ENCODE peak calls at places on chromosomes 4 and X, in seven cellular contexts. S is NCI-H1436, G is heart left ventricle, L is SW 1271, N is NCI-H1417, Z is HEK293T, A is GM19239. B is an unnamed sample.
A peak's percentile ranks its signal among the peaks of the same experiment; 100 is the strongest.

GRCh38 chr4:87108142-87108546 is 112.3 kb downstream of the KLHL8 start:
- DNase-seq in N (no peak), L (peak; percentile 73), S (no peak), Z (no peak), G (peak; percentile 59), A (no peak), B (no peak)

GRCh38 chr4:124070688-124071484 is 641.6 kb downstream of the ANKRD50 start:
- DNase-seq in S (no peak), N (no peak), A (no peak), L (no peak), G (no peak), Z (no peak), B (no peak)

GRCh38 chr4:8021796-8022195 is 82.1 kb upstream of the AFAP1 start:
- DNase-seq in N (no peak), A (no peak), G (no peak), Z (no peak), L (no peak), S (no peak), B (no peak)

GRCh38 chrX:3271485-3272186 is 74.8 kb downstream of the MXRA5 start:
- DNase-seq in A (no peak), S (no peak), G (no peak), Z (no peak), L (peak; percentile 57), N (no peak), B (peak; percentile 82)

GRCh38 chrX:9475984-9476383 is 11.1 kb downstream of the TBL1X start:
- DNase-seq in L (no peak), Z (no peak), S (no peak), G (no peak), A (no peak), N (no peak), B (no peak)

GRCh38 chr4:69039071-69039470 is 57.2 kb upstream of the UGT2B7 start:
- DNase-seq in N (no peak), Z (no peak), A (no peak), S (no peak), L (no peak), G (no peak), B (no peak)

GRCh38 chr4:53908661-53909078 is 155.7 kb downstream of the CHIC2 start:
- DNase-seq in L (peak; percentile 85), A (peak; percentile 6), G (no peak), N (peak; percentile 78), Z (peak; percentile 63), S (peak; percentile 36), B (peak; percentile 94)

GRCh38 chrX:2351321-2351720 is 149.5 kb downstream of the DHRSX start:
- DNase-seq in S (no peak), L (no peak), N (no peak), G (no peak), A (no peak), Z (no peak), B (peak; percentile 71)

GRCh38 chr4:84176061-84176460 is 323.0 kb downstream of the NKX6-1 start:
- DNase-seq in Z (no peak), G (no peak), L (no peak), S (no peak), N (peak; percentile 67), A (no peak), B (no peak)

GRCh38 chr4:14667624-14668295 is 334.5 kb upstream of the CPEB2 start:
- DNase-seq in A (no peak), S (no peak), Z (no peak), G (no peak), L (no peak), N (peak; percentile 8), B (no peak)

GRCh38 chr4:102578819-102579218 is 77.7 kb downstream of the NFKB1 start:
- DNase-seq in G (no peak), Z (no peak), L (no peak), A (no peak), S (no peak), N (peak; percentile 2), B (no peak)

GRCh38 chrX:45669715-45670360 is 469.2 kb upstream of the DIPK2B start:
- DNase-seq in A (no peak), S (no peak), N (no peak), Z (no peak), L (no peak), G (no peak), B (no peak)

GRCh38 chr4:76212851-76213414 is 691 bp downstream of the SCARB2 start:
- DNase-seq in N (peak; percentile 74), L (no peak), G (no peak), S (no peak), Z (no peak), A (no peak), B (no peak)

GRCh38 chr4:85905761-85906160 is 430.8 kb downstream of the ARHGAP24 start:
- DNase-seq in G (no peak), N (peak; percentile 88), Z (no peak), L (no peak), S (peak; percentile 31), A (no peak), B (no peak)

GRCh38 chr4:122384245-122384644 is 5.4 kb downstream of the ADAD1 start:
- DNase-seq in A (no peak), S (no peak), Z (no peak), G (no peak), L (no peak), N (no peak), B (no peak)

GRCh38 chrX:130669233-130669632 is 233.8 kb downstream of the ENOX2 start:
- DNase-seq in S (no peak), N (no peak), A (no peak), Z (no peak), G (no peak), L (no peak), B (no peak)

GRCh38 chr4:7424553-7425111 is 10.1 kb downstream of the PSAPL1 start:
- DNase-seq in S (no peak), N (no peak), Z (no peak), A (no peak), G (peak; percentile 44), L (no peak), B (no peak)

B was measured in AG09309.